ENCODE peak calls at places on chromosomes 4 and X, in four cellular contexts. One of them, this sample, is unnamed. For H3K27me3, the result is how much of the 10 kb centered on the place peaks cover.

GRCh38 chr4:74540193-74540592 is 95.3 kb downstream of the AREG start:
- DNase-seq in GM12878: no peak
- DNase-seq in HepG2: no peak
- DNase-seq in H1: no peak
- DNase-seq in this sample: no peak

GRCh38 chr4:76526585-76526990 is 91.6 kb downstream of the SHROOM3 start:
- DNase-seq in GM12878: no peak
- DNase-seq in HepG2: peak
- DNase-seq in H1: no peak
- DNase-seq in this sample: no peak

GRCh38 chr4:185134176-185134869 is 8.7 kb upstream of the SLC25A4 start:
- DNase-seq in GM12878: no peak
- DNase-seq in HepG2: peak
- DNase-seq in H1: no peak
- DNase-seq in this sample: no peak

GRCh38 chr4:16082424-16083216 is 1.2 kb downstream of the PROM1 start:
- DNase-seq in GM12878: no peak
- DNase-seq in HepG2: peak
- DNase-seq in H1: peak
- DNase-seq in this sample: peak

GRCh38 chrX:41720125-41720780 is 3.7 kb upstream of the GPR82 start:
- DNase-seq in GM12878: peak
- DNase-seq in HepG2: no peak
- DNase-seq in H1: no peak
- DNase-seq in this sample: no peak

GRCh38 chr4:138538743-138539142 is 296.6 kb upstream of the SLC7A11 start:
- DNase-seq in GM12878: no peak
- DNase-seq in HepG2: no peak
- DNase-seq in H1: no peak
- DNase-seq in this sample: no peak

GRCh38 chr4:164252286-164252685 is 501.6 kb upstream of the SMIM31 start:
- DNase-seq in GM12878: no peak
- DNase-seq in HepG2: no peak
- DNase-seq in H1: no peak
- DNase-seq in this sample: peak

GRCh38 chr4:165814256-165815010 is 58.6 kb upstream of the TLL1 start:
- DNase-seq in GM12878: no peak
- DNase-seq in HepG2: no peak
- DNase-seq in H1: no peak
- DNase-seq in this sample: no peak

GRCh38 chr4:125140966-125141495 is 173.7 kb upstream of the FAT4 start:
- DNase-seq in GM12878: no peak
- DNase-seq in HepG2: no peak
- DNase-seq in H1: no peak
- DNase-seq in this sample: no peak

GRCh38 chrX:108177321-108177990 is 85.9 kb downstream of the ATG4A start:
- DNase-seq in GM12878: no peak
- DNase-seq in HepG2: no peak
- DNase-seq in H1: no peak
- DNase-seq in this sample: peak

GRCh38 chr4:128633067-128633466 is 176.4 kb upstream of the JADE1 start:
- DNase-seq in GM12878: no peak
- DNase-seq in HepG2: no peak
- DNase-seq in H1: no peak
- DNase-seq in this sample: no peak

GRCh38 chr4:24781999-24782745 is 13.2 kb upstream of the SOD3 start:
- DNase-seq in GM12878: no peak
- DNase-seq in HepG2: no peak
- DNase-seq in H1: no peak
- DNase-seq in this sample: no peak

GRCh38 chr4:71473541-71474240 is 134.9 kb downstream of the SLC4A4 start:
- DNase-seq in GM12878: no peak
- DNase-seq in HepG2: no peak
- DNase-seq in H1: no peak
- DNase-seq in this sample: no peak

GRCh38 chr4:142248946-142249345 is 597.2 kb downstream of the INPP4B start:
- DNase-seq in GM12878: no peak
- DNase-seq in HepG2: no peak
- DNase-seq in H1: no peak
- DNase-seq in this sample: no peak

GRCh38 chrX:136196691-136197155 is 49.4 kb downstream of the FHL1 start:
- DNase-seq in GM12878: no peak
- DNase-seq in HepG2: no peak
- DNase-seq in H1: no peak
- DNase-seq in this sample: no peak

GRCh38 chrX:10832103-10832502 is 211.7 kb upstream of the MID1 start:
- DNase-seq in GM12878: no peak
- DNase-seq in HepG2: no peak
- DNase-seq in H1: no peak
- DNase-seq in this sample: no peak

GRCh38 chr4:55733874-55734437 is 85.6 kb upstream of the EXOC1L start:
- DNase-seq in GM12878: no peak
- DNase-seq in HepG2: peak
- DNase-seq in H1: no peak
- DNase-seq in this sample: no peak

GRCh38 chrX:73850124-73851013 is 287.4 kb downstream of the CHIC1 start:
- DNase-seq in GM12878: peak
- DNase-seq in HepG2: peak
- DNase-seq in H1: no peak
- DNase-seq in this sample: peak

GRCh38 chr4:56038763-56039162 is 90.0 kb downstream of the CEP135 start:
- DNase-seq in GM12878: no peak
- DNase-seq in HepG2: no peak
- DNase-seq in H1: no peak
- DNase-seq in this sample: no peak

GRCh38 chrX:53882331-53882730 is 161.9 kb downstream of the PHF8 start:
- DNase-seq in GM12878: no peak
- DNase-seq in HepG2: peak
- DNase-seq in H1: no peak
- DNase-seq in this sample: no peak

GRCh38 chr4:2818351-2818939 is 25.2 kb upstream of the ADD1 start:
- DNase-seq in GM12878: no peak
- DNase-seq in HepG2: no peak
- DNase-seq in H1: peak
- DNase-seq in this sample: no peak

GRCh38 chr4:156971623-156972369 is at the start of gene PDGFC:
- DNase-seq in GM12878: no peak
- DNase-seq in HepG2: peak
- DNase-seq in H1: peak
- DNase-seq in this sample: no peak

GRCh38 chr4:34731045-34731444 is 1513.3 kb downstream of the ARAP2 start:
- DNase-seq in GM12878: no peak
- DNase-seq in HepG2: no peak
- DNase-seq in H1: no peak
- DNase-seq in this sample: no peak

GRCh38 chr4:182189107-182189878 is 53.9 kb upstream of the TENM3 start:
- DNase-seq in GM12878: no peak
- DNase-seq in HepG2: no peak
- DNase-seq in H1: no peak
- DNase-seq in this sample: no peak

GRCh38 chr4:30912098-30912719 is 192.0 kb downstream of the PCDH7 start:
- DNase-seq in GM12878: no peak
- DNase-seq in HepG2: no peak
- DNase-seq in H1: no peak
- DNase-seq in this sample: no peak

GRCh38 chr4:33133723-33134122 is 2413.6 kb downstream of the PCDH7 start:
- DNase-seq in GM12878: no peak
- DNase-seq in HepG2: no peak
- DNase-seq in H1: no peak
- DNase-seq in this sample: no peak

GRCh38 chr4:55458611-55459010 is 62.9 kb downstream of the TMEM165 start:
- DNase-seq in GM12878: no peak
- DNase-seq in HepG2: no peak
- DNase-seq in H1: no peak
- DNase-seq in this sample: no peak

GRCh38 chrX:132401935-132402334 is 86.9 kb downstream of the MBNL3 start:
- DNase-seq in GM12878: no peak
- DNase-seq in HepG2: peak
- DNase-seq in H1: no peak
- DNase-seq in this sample: no peak

GRCh38 chrX:66654411-66654810 is 15.5 kb upstream of the EDA2R start:
- DNase-seq in GM12878: no peak
- DNase-seq in HepG2: no peak
- DNase-seq in H1: no peak
- DNase-seq in this sample: no peak

GRCh38 chr4:121541696-121542095 is 155.1 kb downstream of the ANXA5 start:
- DNase-seq in GM12878: no peak
- DNase-seq in HepG2: no peak
- DNase-seq in H1: no peak
- DNase-seq in this sample: no peak

GRCh38 chr4:36254355-36254754 is 10.0 kb upstream of the ARAP2 start:
- DNase-seq in GM12878: no peak
- DNase-seq in HepG2: no peak
- DNase-seq in H1: no peak
- DNase-seq in this sample: no peak

GRCh38 chr4:125739760-125740159 is 425.0 kb downstream of the FAT4 start:
- DNase-seq in GM12878: no peak
- DNase-seq in HepG2: no peak
- DNase-seq in H1: no peak
- DNase-seq in this sample: no peak

GRCh38 chrX:147962476-147962875 is 18.7 kb upstream of the FMR1NB start:
- DNase-seq in GM12878: no peak
- DNase-seq in HepG2: no peak
- DNase-seq in H1: no peak
- DNase-seq in this sample: no peak

GRCh38 chr4:37326852-37327251 is 82.3 kb downstream of the NWD2 start:
- DNase-seq in GM12878: no peak
- DNase-seq in HepG2: no peak
- DNase-seq in H1: no peak
- DNase-seq in this sample: no peak

GRCh38 chr4:122313001-122313400 is 65.8 kb upstream of the ADAD1 start:
- DNase-seq in GM12878: no peak
- DNase-seq in HepG2: no peak
- DNase-seq in H1: no peak
- DNase-seq in this sample: no peak

GRCh38 chr4:14180983-14181601 is 553.6 kb upstream of the BOD1L1 start:
- DNase-seq in GM12878: no peak
- DNase-seq in HepG2: no peak
- DNase-seq in H1: no peak
- DNase-seq in this sample: no peak

GRCh38 chr4:128366212-128366611 is 78.6 kb upstream of the PGRMC2 start:
- DNase-seq in GM12878: no peak
- DNase-seq in HepG2: no peak
- DNase-seq in H1: no peak
- DNase-seq in this sample: no peak

GRCh38 chr4:81290818-81291217 is 75.8 kb upstream of the PRKG2 start:
- DNase-seq in GM12878: no peak
- DNase-seq in HepG2: no peak
- DNase-seq in H1: no peak
- DNase-seq in this sample: no peak
- TF ChIP-seq ZNF274 in GM12878: no peak
- TF ChIP-seq ZNF274 in HepG2: no peak
- TF ChIP-seq ZNF274 in H1: no peak
- TF ChIP-seq ZNF274 in this sample: no peak

GRCh38 chr4:1410491-1411325 is 4.5 kb upstream of the NKX1-1 start:
- DNase-seq in GM12878: no peak
- DNase-seq in HepG2: peak
- DNase-seq in H1: peak
- DNase-seq in this sample: peak
- TF ChIP-seq SUZ12 in GM12878: no peak
- TF ChIP-seq SUZ12 in HepG2: no peak
- TF ChIP-seq SUZ12 in H1: no peak
- TF ChIP-seq SUZ12 in this sample: no peak

DNA sequence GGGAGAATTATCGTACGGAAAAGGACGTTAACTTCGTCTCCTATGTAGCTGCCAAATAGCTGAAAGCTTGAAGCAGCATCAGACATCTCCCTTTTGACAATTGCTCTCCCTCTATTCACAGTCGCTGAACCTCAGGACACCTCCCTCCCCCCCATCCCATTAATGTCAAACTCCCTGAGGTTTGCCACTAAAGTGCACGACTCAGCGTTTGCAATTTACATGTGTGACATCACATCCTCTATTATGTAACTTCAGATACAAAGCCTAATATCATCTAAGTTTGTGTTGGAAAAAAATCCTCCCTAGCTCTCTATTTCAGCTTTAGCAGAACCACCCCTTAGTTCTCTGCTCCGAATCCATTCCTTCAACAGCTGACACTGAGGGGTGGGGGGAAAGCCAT is 5.5 kb upstream of the NR3C2 start:
- DNase-seq in GM12878: no peak
- DNase-seq in HepG2: no peak
- DNase-seq in H1: no peak
- DNase-seq in this sample: no peak
- H3K27me3 ChIP-seq in GM12878: under half
- H3K27me3 ChIP-seq in HepG2: under half
- H3K27me3 ChIP-seq in H1: under half
- H3K27me3 ChIP-seq in this sample: under half

GRCh38 chr4:169210516-169211108 is 60.1 kb downstream of the SH3RF1 start:
- DNase-seq in GM12878: peak
- DNase-seq in HepG2: no peak
- DNase-seq in H1: no peak
- DNase-seq in this sample: no peak
- TF ChIP-seq ZNF274 in GM12878: no peak
- TF ChIP-seq ZNF274 in HepG2: no peak
- TF ChIP-seq ZNF274 in H1: no peak
- TF ChIP-seq ZNF274 in this sample: no peak

This sample was measured in NT2/D1.